ENCODE peak calls at places on chromosomes 13 and 19, in seven cellular contexts. One of them, this sample, is unnamed.

GRCh38 chr13:65914707-65915106 is 1315.4 kb downstream of the PCDH9 start:
- DNase-seq in cardiac muscle cell: peak; percentile 63
- DNase-seq in Peyer's patch: no peak
- DNase-seq in esophagus squamous epithelium: no peak
- DNase-seq in astrocyte: peak; percentile 58
- DNase-seq in PC-3: peak; percentile 26
- DNase-seq in heart right ventricle: no peak
- DNase-seq in this sample: no peak

GRCh38 chr19:52922841-52923781 is at the start of gene ZNF888:
- DNase-seq in cardiac muscle cell: peak; percentile 89
- DNase-seq in Peyer's patch: peak; percentile 96
- DNase-seq in esophagus squamous epithelium: peak; percentile 51
- DNase-seq in astrocyte: peak; percentile 52
- DNase-seq in PC-3: peak; percentile 83
- DNase-seq in heart right ventricle: peak; percentile 80
- DNase-seq in this sample: peak; percentile 70

GRCh38 chr19:43498233-43498830 is 6.2 kb downstream of the PHLDB3 start:
- DNase-seq in cardiac muscle cell: no peak
- DNase-seq in Peyer's patch: no peak
- DNase-seq in esophagus squamous epithelium: no peak
- DNase-seq in astrocyte: no peak
- DNase-seq in PC-3: no peak
- DNase-seq in heart right ventricle: peak; percentile 45
- DNase-seq in this sample: no peak

GRCh38 chr13:39474600-39474999 is 128.4 kb downstream of the LHFPL6 start:
- DNase-seq in cardiac muscle cell: no peak
- DNase-seq in Peyer's patch: no peak
- DNase-seq in esophagus squamous epithelium: no peak
- DNase-seq in astrocyte: no peak
- DNase-seq in PC-3: no peak
- DNase-seq in heart right ventricle: no peak
- DNase-seq in this sample: no peak

GRCh38 chr13:90201198-90201597 is 1146.3 kb upstream of the MIR17HG start:
- DNase-seq in cardiac muscle cell: peak; percentile 40
- DNase-seq in Peyer's patch: no peak
- DNase-seq in esophagus squamous epithelium: no peak
- DNase-seq in astrocyte: peak; percentile 4
- DNase-seq in PC-3: peak; percentile 2
- DNase-seq in heart right ventricle: no peak
- DNase-seq in this sample: no peak

GRCh38 chr13:98260357-98261164 is 83.5 kb upstream of the RNF113B start:
- DNase-seq in cardiac muscle cell: no peak
- DNase-seq in Peyer's patch: no peak
- DNase-seq in esophagus squamous epithelium: no peak
- DNase-seq in astrocyte: no peak
- DNase-seq in PC-3: no peak
- DNase-seq in heart right ventricle: no peak
- DNase-seq in this sample: no peak

GRCh38 chr13:29953542-29953941 is 103.1 kb upstream of the UBL3 start:
- DNase-seq in cardiac muscle cell: peak; percentile 5
- DNase-seq in Peyer's patch: no peak
- DNase-seq in esophagus squamous epithelium: no peak
- DNase-seq in astrocyte: no peak
- DNase-seq in PC-3: no peak
- DNase-seq in heart right ventricle: no peak
- DNase-seq in this sample: no peak

GRCh38 chr13:114035583-114036501 is 62.0 kb upstream of the C13orf46 start:
- DNase-seq in cardiac muscle cell: peak; percentile 26
- DNase-seq in Peyer's patch: no peak
- DNase-seq in esophagus squamous epithelium: no peak
- DNase-seq in astrocyte: peak; percentile 46
- DNase-seq in PC-3: no peak
- DNase-seq in heart right ventricle: no peak
- DNase-seq in this sample: no peak

GRCh38 chr19:28466107-28467045 is 746.6 kb downstream of the UQCRFS1 start:
- DNase-seq in cardiac muscle cell: peak; percentile 67
- DNase-seq in Peyer's patch: no peak
- DNase-seq in esophagus squamous epithelium: no peak
- DNase-seq in astrocyte: peak; percentile 20
- DNase-seq in PC-3: peak; percentile 19
- DNase-seq in heart right ventricle: peak; percentile 58
- DNase-seq in this sample: no peak

GRCh38 chr13:36888645-36889044 is 31.4 kb downstream of the SMAD9 start:
- DNase-seq in cardiac muscle cell: no peak
- DNase-seq in Peyer's patch: no peak
- DNase-seq in esophagus squamous epithelium: no peak
- DNase-seq in astrocyte: no peak
- DNase-seq in PC-3: no peak
- DNase-seq in heart right ventricle: no peak
- DNase-seq in this sample: no peak

GRCh38 chr13:50410921-50411712 is 395.9 kb downstream of the KCNRG start:
- DNase-seq in cardiac muscle cell: peak; percentile 81
- DNase-seq in Peyer's patch: no peak
- DNase-seq in esophagus squamous epithelium: no peak
- DNase-seq in astrocyte: peak; percentile 90
- DNase-seq in PC-3: peak; percentile 82
- DNase-seq in heart right ventricle: no peak
- DNase-seq in this sample: peak; percentile 69

GRCh38 chr13:103788061-103788652 is 721.9 kb upstream of the SLC10A2 start:
- DNase-seq in cardiac muscle cell: no peak
- DNase-seq in Peyer's patch: no peak
- DNase-seq in esophagus squamous epithelium: no peak
- DNase-seq in astrocyte: no peak
- DNase-seq in PC-3: peak; percentile 10
- DNase-seq in heart right ventricle: peak; percentile 25
- DNase-seq in this sample: no peak

GRCh38 chr13:51539887-51540286 is 44.4 kb upstream of the WDFY2 start:
- DNase-seq in cardiac muscle cell: peak; percentile 34
- DNase-seq in Peyer's patch: no peak
- DNase-seq in esophagus squamous epithelium: no peak
- DNase-seq in astrocyte: no peak
- DNase-seq in PC-3: no peak
- DNase-seq in heart right ventricle: no peak
- DNase-seq in this sample: no peak

GRCh38 chr13:112688560-112689497 is 1.0 kb upstream of the ATP11A start:
- DNase-seq in cardiac muscle cell: no peak
- DNase-seq in Peyer's patch: no peak
- DNase-seq in esophagus squamous epithelium: no peak
- DNase-seq in astrocyte: no peak
- DNase-seq in PC-3: no peak
- DNase-seq in heart right ventricle: no peak
- DNase-seq in this sample: peak; percentile 65

GRCh38 chr19:8050274-8051096 is 2.1 kb upstream of the CCL25 start:
- DNase-seq in cardiac muscle cell: peak; percentile 78
- DNase-seq in Peyer's patch: peak; percentile 98
- DNase-seq in esophagus squamous epithelium: peak; percentile 24
- DNase-seq in astrocyte: peak; percentile 22
- DNase-seq in PC-3: peak; percentile 88
- DNase-seq in heart right ventricle: peak; percentile 67
- DNase-seq in this sample: peak; percentile 83

GRCh38 chr13:106230450-106230849 is 305.0 kb downstream of the EFNB2 start:
- DNase-seq in cardiac muscle cell: peak; percentile 29
- DNase-seq in Peyer's patch: no peak
- DNase-seq in esophagus squamous epithelium: no peak
- DNase-seq in astrocyte: peak; percentile 59
- DNase-seq in PC-3: peak; percentile 84
- DNase-seq in heart right ventricle: no peak
- DNase-seq in this sample: no peak

GRCh38 chr13:25213716-25214115 is 41.6 kb upstream of the AMER2 start:
- DNase-seq in cardiac muscle cell: no peak
- DNase-seq in Peyer's patch: no peak
- DNase-seq in esophagus squamous epithelium: no peak
- DNase-seq in astrocyte: no peak
- DNase-seq in PC-3: peak; percentile 56
- DNase-seq in heart right ventricle: no peak
- DNase-seq in this sample: peak; percentile 57

GRCh38 chr19:4474504-4475136 is 2.5 kb downstream of the HDGFL2 start:
- DNase-seq in cardiac muscle cell: peak; percentile 72
- DNase-seq in Peyer's patch: no peak
- DNase-seq in esophagus squamous epithelium: no peak
- DNase-seq in astrocyte: peak; percentile 50
- DNase-seq in PC-3: peak; percentile 12
- DNase-seq in heart right ventricle: no peak
- DNase-seq in this sample: no peak

GRCh38 chr19:3243851-3244700 is 19.6 kb downstream of the CELF5 start:
- DNase-seq in cardiac muscle cell: peak; percentile 68
- DNase-seq in Peyer's patch: no peak
- DNase-seq in esophagus squamous epithelium: no peak
- DNase-seq in astrocyte: peak; percentile 47
- DNase-seq in PC-3: peak; percentile 63
- DNase-seq in heart right ventricle: peak; percentile 31
- DNase-seq in this sample: no peak

GRCh38 chr19:39509233-39509632 is 5.7 kb upstream of the SELENOV start:
- DNase-seq in cardiac muscle cell: no peak
- DNase-seq in Peyer's patch: no peak
- DNase-seq in esophagus squamous epithelium: no peak
- DNase-seq in astrocyte: no peak
- DNase-seq in PC-3: no peak
- DNase-seq in heart right ventricle: no peak
- DNase-seq in this sample: no peak

GRCh38 chr19:39506598-39506943 is 7.8 kb downstream of the DLL3 start:
- DNase-seq in cardiac muscle cell: no peak
- DNase-seq in Peyer's patch: no peak
- DNase-seq in esophagus squamous epithelium: no peak
- DNase-seq in astrocyte: no peak
- DNase-seq in PC-3: no peak
- DNase-seq in heart right ventricle: no peak
- DNase-seq in this sample: no peak

GRCh38 chr19:39508629-39509028 is 6.3 kb upstream of the SELENOV start:
- DNase-seq in cardiac muscle cell: no peak
- DNase-seq in Peyer's patch: no peak
- DNase-seq in esophagus squamous epithelium: no peak
- DNase-seq in astrocyte: no peak
- DNase-seq in PC-3: no peak
- DNase-seq in heart right ventricle: no peak
- DNase-seq in this sample: no peak

GRCh38 chr19:39506944-39507714 is 7.8 kb upstream of the SELENOV start:
- DNase-seq in cardiac muscle cell: peak; percentile 79
- DNase-seq in Peyer's patch: peak; percentile 53
- DNase-seq in esophagus squamous epithelium: no peak
- DNase-seq in astrocyte: peak; percentile 51
- DNase-seq in PC-3: peak; percentile 67
- DNase-seq in heart right ventricle: no peak
- DNase-seq in this sample: no peak

DNA sequence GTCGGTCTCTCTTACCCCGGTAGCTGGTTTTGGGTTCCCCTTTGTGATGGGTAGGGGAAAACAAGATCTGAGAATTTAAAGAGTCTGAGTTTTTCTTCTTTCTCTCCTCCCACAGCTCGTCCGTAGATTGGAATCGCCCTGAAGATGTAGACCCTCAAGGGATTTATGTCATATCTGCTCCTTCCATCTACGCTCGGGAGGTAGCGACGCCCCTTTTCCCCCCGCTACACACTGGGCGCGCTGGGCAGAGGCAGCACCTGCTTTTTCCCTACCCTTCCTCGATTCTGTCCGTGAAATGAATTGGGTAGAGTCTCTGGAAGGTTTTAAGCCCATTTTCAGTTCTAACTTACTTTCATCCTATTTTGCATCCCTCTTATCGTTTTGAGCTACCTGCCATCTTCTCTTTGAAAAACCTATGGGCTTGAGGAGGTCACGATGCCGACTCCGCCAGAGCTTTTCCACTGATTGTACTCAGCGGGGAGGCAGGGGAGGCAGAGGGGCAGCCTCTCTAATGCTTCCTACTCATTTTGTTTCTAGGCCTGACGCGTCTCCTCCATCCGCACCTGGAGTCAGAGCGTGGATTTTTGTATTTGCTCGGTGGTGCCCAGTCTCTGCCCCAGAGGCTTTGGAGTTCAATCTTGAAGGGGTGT is 7.1 kb upstream of the SELENOV start:
- DNase-seq in cardiac muscle cell: no peak
- DNase-seq in Peyer's patch: no peak
- DNase-seq in esophagus squamous epithelium: no peak
- DNase-seq in astrocyte: no peak
- DNase-seq in PC-3: no peak
- DNase-seq in heart right ventricle: no peak
- DNase-seq in this sample: no peak
- H3K4me3 ChIP-seq in cardiac muscle cell: peak overlapping the region; percentile 47
- H3K4me3 ChIP-seq in Peyer's patch: peak overlapping the region; percentile 53
- H3K4me3 ChIP-seq in esophagus squamous epithelium: peak overlapping the region; percentile 47
- H3K4me3 ChIP-seq in astrocyte: peak overlapping the region; percentile 68
- H3K4me3 ChIP-seq in PC-3: peak overlapping the region; percentile 80
- H3K4me3 ChIP-seq in heart right ventricle: peak overlapping the region; percentile 55
- H3K4me3 ChIP-seq in this sample: no peak overlapping the region

GRCh38 chr19:1069009-1069779 is 2.2 kb downstream of the ARHGAP45 start:
- DNase-seq in cardiac muscle cell: no peak
- DNase-seq in Peyer's patch: no peak
- DNase-seq in esophagus squamous epithelium: no peak
- DNase-seq in astrocyte: no peak
- DNase-seq in PC-3: no peak
- DNase-seq in heart right ventricle: peak; percentile 50
- DNase-seq in this sample: peak; percentile 86
- H3K27ac ChIP-seq in cardiac muscle cell: no peak overlapping the region
- H3K27ac ChIP-seq in Peyer's patch: peak overlapping the region; percentile 99
- H3K27ac ChIP-seq in esophagus squamous epithelium: peak overlapping the region; percentile 85
- H3K27ac ChIP-seq in astrocyte: no peak overlapping the region
- H3K27ac ChIP-seq in PC-3: no peak overlapping the region
- H3K27ac ChIP-seq in heart right ventricle: peak overlapping the region; percentile 53
- H3K27ac ChIP-seq in this sample: no peak overlapping the region

GRCh38 chr19:35139618-35139943 is 957 bp downstream of the FXYD1 start:
- DNase-seq in cardiac muscle cell: no peak
- DNase-seq in Peyer's patch: no peak
- DNase-seq in esophagus squamous epithelium: no peak
- DNase-seq in astrocyte: no peak
- DNase-seq in PC-3: no peak
- DNase-seq in heart right ventricle: no peak
- DNase-seq in this sample: no peak

GRCh38 chr19:35142531-35143230 is 374 bp upstream of the FXYD7 start:
- DNase-seq in cardiac muscle cell: peak; percentile 52
- DNase-seq in Peyer's patch: peak; percentile 70
- DNase-seq in esophagus squamous epithelium: no peak
- DNase-seq in astrocyte: no peak
- DNase-seq in PC-3: peak; percentile 63
- DNase-seq in heart right ventricle: no peak
- DNase-seq in this sample: no peak

GRCh38 chr19:35141627-35142401 is 1.2 kb upstream of the FXYD7 start:
- DNase-seq in cardiac muscle cell: peak; percentile 31
- DNase-seq in Peyer's patch: no peak
- DNase-seq in esophagus squamous epithelium: no peak
- DNase-seq in astrocyte: no peak
- DNase-seq in PC-3: no peak
- DNase-seq in heart right ventricle: no peak
- DNase-seq in this sample: no peak

GRCh38 chr19:35140207-35140897 is 1.7 kb downstream of the FXYD1 start:
- DNase-seq in cardiac muscle cell: no peak
- DNase-seq in Peyer's patch: no peak
- DNase-seq in esophagus squamous epithelium: no peak
- DNase-seq in astrocyte: no peak
- DNase-seq in PC-3: no peak
- DNase-seq in heart right ventricle: no peak
- DNase-seq in this sample: no peak

GRCh38 chr19:35140898-35141626 is 2.0 kb upstream of the FXYD7 start:
- DNase-seq in cardiac muscle cell: peak; percentile 93
- DNase-seq in Peyer's patch: peak; percentile 97
- DNase-seq in esophagus squamous epithelium: peak; percentile 67
- DNase-seq in astrocyte: peak; percentile 58
- DNase-seq in PC-3: peak; percentile 82
- DNase-seq in heart right ventricle: peak; percentile 89
- DNase-seq in this sample: peak; percentile 96
- H3K4me1 ChIP-seq in cardiac muscle cell: peaks cover 32% of the 10 kb centered on the region
- H3K4me1 ChIP-seq in Peyer's patch: peaks cover 6% of the 10 kb centered on the region
- H3K4me1 ChIP-seq in esophagus squamous epithelium: peaks cover 39% of the 10 kb centered on the region
- H3K4me1 ChIP-seq in astrocyte: peaks cover 4% of the 10 kb centered on the region
- H3K4me1 ChIP-seq in PC-3: peaks cover 11% of the 10 kb centered on the region
- H3K4me1 ChIP-seq in heart right ventricle: peaks cover 31% of the 10 kb centered on the region
- H3K4me1 ChIP-seq in this sample: peaks cover 31% of the 10 kb centered on the region

GRCh38 chr13:33679658-33680012 is 138.3 kb upstream of the RFC3 start:
- DNase-seq in cardiac muscle cell: no peak
- DNase-seq in Peyer's patch: no peak
- DNase-seq in esophagus squamous epithelium: no peak
- DNase-seq in astrocyte: no peak
- DNase-seq in PC-3: no peak
- DNase-seq in heart right ventricle: no peak
- DNase-seq in this sample: no peak
- H3K4me3 ChIP-seq in cardiac muscle cell: no peak overlapping the region
- H3K4me3 ChIP-seq in Peyer's patch: no peak overlapping the region
- H3K4me3 ChIP-seq in esophagus squamous epithelium: no peak overlapping the region
- H3K4me3 ChIP-seq in astrocyte: no peak overlapping the region
- H3K4me3 ChIP-seq in PC-3: peak overlapping the region; percentile 46
- H3K4me3 ChIP-seq in heart right ventricle: peak overlapping the region; percentile 22
- H3K4me3 ChIP-seq in this sample: no peak overlapping the region

This sample was measured in ascending aorta.